ENCODE peak calls at places on chromosomes 3 and 15, in five cellular contexts. U is activated CD4-positive, CD25-positive, alpha-beta regulatory T cell treated with anti-CD3 and anti-CD28 coated beads, Interleukin-2, amount 50 U/mL, for 72 hours; R is HCT116; Y is psoas muscle; H is astrocyte of the spinal cord. F is an unnamed sample.

GRCh38 chr3:47605646-47606045 is 27.0 kb upstream of the CSPG5 start:
- DNase-seq in H (peak; percentile 63), R (no peak), U (no peak), Y (no peak), F (no peak)

GRCh38 chr3:119293761-119294401 is at the start of gene ARHGAP31:
- DNase-seq in Y (peak; percentile 75), H (peak; percentile 74), R (no peak), U (peak; percentile 81), F (peak; percentile 93)

GRCh38 chr15:32124726-32125125 is 94.4 kb downstream of the CHRNA7 start:
- DNase-seq in H (no peak), U (no peak), Y (no peak), R (no peak), F (no peak)

GRCh38 chr15:32849769-32850668 is 132.2 kb downstream of the GREM1 start:
- DNase-seq in R (no peak), U (no peak), H (peak; percentile 92), Y (no peak), F (no peak)

GRCh38 chr15:64138542-64138941 is 13.0 kb upstream of the SNX22 start:
- DNase-seq in U (no peak), Y (no peak), R (no peak), H (no peak), F (no peak)

GRCh38 chr3:165462616-165463334 is 266.6 kb upstream of the SLITRK3 start:
- DNase-seq in H (no peak), Y (no peak), R (no peak), U (no peak), F (no peak)

GRCh38 chr3:81910244-81910852 is 148.9 kb upstream of the GBE1 start:
- DNase-seq in U (no peak), R (peak; percentile 23), H (peak; percentile 46), Y (no peak), F (no peak)

GRCh38 chr15:49890689-49891088 is 228.3 kb downstream of the ATP8B4 start:
- DNase-seq in R (no peak), U (no peak), H (no peak), Y (no peak), F (no peak)

GRCh38 chr3:99505646-99506269 is 132.6 kb upstream of the COL8A1 start:
- DNase-seq in Y (peak; percentile 59), R (no peak), U (no peak), H (peak; percentile 82), F (no peak)

GRCh38 chr3:124582621-124583437 is 147.4 kb upstream of the UMPS start:
- DNase-seq in R (no peak), Y (no peak), U (no peak), H (no peak), F (no peak)

GRCh38 chr3:8421267-8421666 is 80.4 kb upstream of the LMCD1 start:
- DNase-seq in H (no peak), R (no peak), U (no peak), Y (no peak), F (no peak)

GRCh38 chr3:14286887-14287496 is 108.4 kb downstream of the LSM3 start:
- DNase-seq in H (no peak), U (no peak), Y (no peak), R (no peak), F (no peak)

GRCh38 chr3:185362850-185363661 is at the start of gene MAP3K13:
- DNase-seq in U (no peak), Y (peak; percentile 81), R (peak; percentile 84), H (peak; percentile 96), F (peak; percentile 87)

GRCh38 chr3:142779591-142779990 is 55.8 kb downstream of the TRPC1 start:
- DNase-seq in R (no peak), U (no peak), H (peak; percentile 27), Y (no peak), F (no peak)

GRCh38 chr3:123870033-123870432 is 14.1 kb downstream of the MYLK start:
- DNase-seq in H (peak; percentile 32), Y (no peak), U (no peak), R (no peak), F (no peak)

GRCh38 chr15:85333132-85333831 is 47.1 kb upstream of the AKAP13 start:
- DNase-seq in U (no peak), R (no peak), Y (no peak), H (peak; percentile 91), F (no peak)

F was measured in left lung.